ENCODE peak calls at places on chromosomes 11 and 22, in eight cellular contexts. H is progenitor cell of endocrine pancreas; Z is naive B cell; Y is activated T-cell treated with anti-CD3 and anti-CD28 coated beads for 48 hours; P is activated CD4-positive, alpha-beta T cell treated with anti-CD3 and anti-CD28 coated beads, Interleukin-2, amount 50 U/mL, for 4 hours; A is activated naive CD8-positive, alpha-beta T cell treated with anti-CD3 and anti-CD28 coated beads, Interleukin-2, amount 50 U/mL, for 24 hours; I is body of pancreas; L is stimulated activated CD8-positive, alpha-beta memory T cell treated with anti-CD3 and anti-CD28 coated beads, Interleukin-2, amount 100 ng/mL, for 1 hour. D is an unnamed sample.

GRCh38 chr22:23834406-23834805 is 4.4 kb downstream of the DERL3 start:
- DNase-seq in P (no peak), Z (no peak), H (no peak), A (no peak), I (no peak), Y (no peak), L (no peak), D (no peak)

GRCh38 chr11:124869856-124870387 is 4.7 kb downstream of the ROBO3 start:
- DNase-seq in L (no peak), Z (no peak), Y (no peak), I (no peak), P (no peak), A (no peak), H (no peak), D (no peak)

GRCh38 chr11:35483131-35483800 is 42.1 kb downstream of the PAMR1 start:
- DNase-seq in A (no peak), Y (no peak), Z (no peak), L (no peak), I (no peak), H (no peak), P (no peak), D (no peak)

GRCh38 chr11:298406-299065 is 790 bp downstream of the IFITM5 start:
- DNase-seq in Y (no peak), I (peak), A (no peak), Z (no peak), P (no peak), L (no peak), H (no peak), D (no peak)

GRCh38 chr11:102007567-102008437 is 39.4 kb upstream of the CFAP300 start:
- DNase-seq in Z (peak), H (no peak), A (no peak), P (no peak), I (no peak), L (no peak), Y (no peak), D (no peak)

GRCh38 chr22:49583341-49583740 is 244.3 kb downstream of the BRD1 start:
- DNase-seq in Y (no peak), A (no peak), H (no peak), I (no peak), L (no peak), P (no peak), Z (no peak), D (no peak)

GRCh38 chr22:17774206-17774927 is at the start of gene BID:
- DNase-seq in A (peak), Y (peak), Z (peak), I (peak), L (no peak), P (peak), H (peak), D (no peak)

GRCh38 chr11:111730871-111731591 is 35.2 kb downstream of the PPP2R1B start:
- DNase-seq in Z (no peak), L (no peak), A (no peak), P (no peak), Y (no peak), H (no peak), I (peak), D (no peak)

GRCh38 chr11:85685820-85686459 is at the start of gene CCDC89:
- DNase-seq in L (no peak), Z (no peak), A (no peak), Y (no peak), H (no peak), P (no peak), I (peak), D (no peak)

GRCh38 chr11:130123414-130124040 is 36.1 kb upstream of the ST14 start:
- DNase-seq in I (no peak), L (no peak), Y (no peak), H (no peak), A (no peak), P (no peak), Z (no peak), D (no peak)

GRCh38 chr22:41920271-41920976 is 5.5 kb upstream of the SHISA8 start:
- DNase-seq in P (no peak), Z (peak), H (no peak), I (no peak), A (no peak), Y (no peak), L (no peak), D (no peak)

GRCh38 chr22:31036671-31037550 is 44.2 kb upstream of the SMTN start:
- DNase-seq in P (no peak), Y (no peak), Z (no peak), L (no peak), H (no peak), A (no peak), I (no peak), D (no peak)

GRCh38 chr22:17874231-17874630 is 100.0 kb upstream of the BID start:
- DNase-seq in Y (no peak), P (no peak), Z (no peak), L (no peak), A (no peak), I (no peak), H (no peak), D (no peak)

GRCh38 chr11:59754494-59754858 is 700 bp upstream of the STX3 start:
- DNase-seq in L (no peak), I (peak), H (no peak), A (peak), Y (no peak), P (peak), Z (peak), D (no peak)

GRCh38 chr11:1766719-1767398 is 3.1 kb upstream of the CTSD start:
- DNase-seq in I (peak), H (no peak), P (no peak), A (no peak), L (no peak), Z (no peak), Y (no peak), D (no peak)

GRCh38 chr11:111922803-111923202 is 4.1 kb downstream of the C11orf52 start:
- DNase-seq in L (no peak), H (no peak), P (no peak), Z (no peak), Y (no peak), A (no peak), I (peak), D (no peak)

GRCh38 chr22:31681625-31682345 is 19.8 kb upstream of the PISD start:
- DNase-seq in Y (no peak), H (no peak), Z (no peak), I (no peak), P (no peak), A (no peak), L (no peak), D (no peak)

GRCh38 chr11:59102259-59102765 is 4.7 kb upstream of the FAM111B start:
- DNase-seq in Y (peak), I (peak), P (peak), H (peak), A (peak), L (peak), Z (peak), D (peak)

GRCh38 chr11:46673713-46674462 is 26.5 kb downstream of the ARHGAP1 start:
- DNase-seq in H (no peak), Y (no peak), L (no peak), P (no peak), I (peak), Z (no peak), A (no peak), D (no peak)

GRCh38 chr11:4491878-4492606 is 9.6 kb downstream of the OR52K1 start:
- DNase-seq in A (no peak), P (no peak), I (no peak), H (no peak), Z (no peak), Y (no peak), L (no peak), D (no peak)

GRCh38 chr11:130749216-130749615 is 167.1 kb downstream of the SNX19 start:
- DNase-seq in Y (no peak), I (no peak), P (no peak), L (no peak), Z (no peak), H (no peak), A (no peak), D (no peak)

GRCh38 chr22:26215766-26216165 is 46.5 kb downstream of the SEZ6L start:
- DNase-seq in P (no peak), A (no peak), Y (no peak), I (no peak), Z (no peak), L (no peak), H (no peak), D (no peak)

GRCh38 chr22:50711446-50712340 is 26.3 kb upstream of the ACR start:
- DNase-seq in A (no peak), P (no peak), Z (no peak), Y (no peak), H (no peak), I (no peak), L (no peak), D (no peak)

GRCh38 chr22:50459443-50460140 is 15.2 kb downstream of the SBF1 start:
- DNase-seq in I (no peak), L (no peak), A (no peak), P (no peak), Y (no peak), Z (no peak), H (no peak), D (no peak)

GRCh38 chr22:49951986-49952896 is 8.3 kb upstream of the PIM3 start:
- DNase-seq in Y (no peak), P (no peak), Z (no peak), L (no peak), A (no peak), I (no peak), H (no peak), D (no peak)

GRCh38 chr11:2579315-2580060 is 120.3 kb downstream of the KCNQ1OT1 start:
- DNase-seq in I (peak), A (no peak), Z (no peak), L (no peak), H (peak), P (no peak), Y (no peak), D (no peak)

GRCh38 chr11:8928981-8929615 is 3.6 kb downstream of the C11orf16 start:
- DNase-seq in Y (no peak), H (no peak), L (no peak), Z (no peak), I (no peak), P (no peak), A (no peak), D (no peak)

GRCh38 chr11:78876686-78877085 is 302.0 kb upstream of the NARS2 start:
- DNase-seq in Z (no peak), H (no peak), A (no peak), L (no peak), Y (no peak), P (no peak), I (no peak), D (no peak)

GRCh38 chr11:129987950-129988349 is 14.7 kb downstream of the PRDM10 start:
- DNase-seq in Y (no peak), L (no peak), Z (no peak), A (no peak), P (no peak), I (no peak), H (no peak), D (no peak)

GRCh38 chr11:24808173-24808572 is 311.3 kb downstream of the LUZP2 start:
- DNase-seq in I (no peak), Z (no peak), A (no peak), P (no peak), H (no peak), Y (no peak), L (no peak), D (no peak)

GRCh38 chr11:130070829-130071205 is 1.1 kb downstream of the APLP2 start:
- DNase-seq in P (no peak), I (peak), L (no peak), Z (no peak), A (peak), H (no peak), Y (no peak), D (no peak)

GRCh38 chr11:83303358-83303757 is 17.2 kb upstream of the CCDC90B start:
- DNase-seq in L (no peak), Z (no peak), H (no peak), I (no peak), Y (no peak), A (no peak), P (no peak), D (no peak)

D was measured in iPS DF 19.7.